ENCODE peak calls at places on chromosomes 16 and 17, in four cellular contexts. H is prostate gland, V is uterus, N is AG09309. O is an unnamed sample.

GRCh38 chr16:70561623-70562022 is 38.0 kb downstream of the SF3B3 start:
- DNase-seq in V (no peak), N (no peak), H (peak; percentile 91), O (no peak)

GRCh38 chr17:82304826-82305726 is 12.3 kb downstream of the CD7 start:
- DNase-seq in N (no peak), V (no peak), H (no peak), O (no peak)

GRCh38 chr16:61366006-61366405 is 670.2 kb downstream of the CDH8 start:
- DNase-seq in V (no peak), H (no peak), N (no peak), O (no peak)

GRCh38 chr16:4319454-4319853 is 3.6 kb downstream of the GLIS2 start:
- DNase-seq in V (no peak), H (no peak), N (no peak), O (no peak)

GRCh38 chr16:74931445-74931844 is 53.5 kb downstream of the WDR59 start:
- DNase-seq in H (no peak), V (no peak), N (no peak), O (no peak)

GRCh38 chr16:765971-766819 is 5.7 kb downstream of the MSLN start:
- DNase-seq in V (no peak), H (no peak), N (no peak), O (no peak)

GRCh38 chr17:77675816-77676799 is 282.4 kb upstream of the TNRC6C start:
- DNase-seq in N (no peak), H (no peak), V (no peak), O (no peak)

GRCh38 chr17:19707728-19708221 is 8.6 kb downstream of the SLC47A2 start:
- DNase-seq in V (no peak), N (no peak), H (peak; percentile 80), O (no peak)

GRCh38 chr16:84475643-84476240 is 28.7 kb downstream of the MEAK7 start:
- DNase-seq in H (no peak), N (no peak), V (no peak), O (no peak)

GRCh38 chr17:48577330-48577945 is 712 bp downstream of the HOXB4 start:
- DNase-seq in H (no peak), N (no peak), V (no peak), O (no peak)

GRCh38 chr17:48575673-48576478 is 2.3 kb downstream of the HOXB4 start:
- DNase-seq in N (no peak), H (no peak), V (no peak), O (no peak)

GRCh38 chr17:48576479-48577309 is 1.5 kb downstream of the HOXB4 start:
- DNase-seq in H (no peak), V (no peak), N (no peak), O (no peak)

GRCh38 chr17:48574523-48575065 is 3.6 kb downstream of the HOXB4 start:
- DNase-seq in N (no peak), H (no peak), V (no peak), O (no peak)

DNA sequence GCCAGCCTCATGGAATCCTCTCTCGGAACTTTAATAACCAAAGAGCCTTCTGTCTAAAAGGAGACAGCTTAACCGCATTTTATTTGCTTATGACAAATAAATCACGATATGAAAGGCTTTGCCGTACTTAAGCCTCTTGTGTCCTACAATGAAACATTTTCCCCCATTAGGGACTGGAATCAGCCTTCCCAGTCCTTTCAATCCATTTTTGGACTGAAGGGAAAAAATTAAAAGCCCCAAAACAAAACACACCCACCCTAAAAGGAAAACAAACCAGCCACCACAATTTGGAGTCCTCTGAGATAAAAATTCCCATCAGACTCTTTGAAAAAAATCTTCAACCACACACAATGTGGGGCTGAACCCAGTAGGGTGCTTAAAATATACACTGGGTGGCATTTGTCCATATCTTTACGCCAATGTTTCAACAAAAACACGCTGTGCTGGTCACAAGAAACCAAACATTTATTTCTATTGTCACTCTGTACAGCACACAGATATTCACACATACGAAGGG is 3.0 kb downstream of the HOXB4 start:
- DNase-seq in N (no peak), H (no peak), V (no peak), O (no peak)
- H3K4me3 ChIP-seq in N (no peak overlapping the region), H (no peak overlapping the region), V (no peak overlapping the region), O (no peak overlapping the region)

GRCh38 chr17:16013943-16014407 is 14.4 kb downstream of the TTC19 start:
- DNase-seq in N (peak; percentile 21), V (no peak), H (no peak), O (no peak)
- TF ChIP-seq CTCF in N (peak; percentile 71), V (peak; percentile 37), H (peak; percentile 36), O (peak; percentile 55)

GRCh38 chr17:1027044-1027443 is 30.1 kb downstream of the TIMM22 start:
- DNase-seq in H (no peak), V (no peak), N (no peak), O (peak; percentile 56)
- H3K4me3 ChIP-seq in H (no peak overlapping the region), V (no peak overlapping the region), N (no peak overlapping the region), O (no peak overlapping the region)

GRCh38 chr16:21001262-21001661 is 100.7 kb downstream of the LYRM1 start:
- DNase-seq in V (no peak), H (no peak), N (no peak), O (no peak)
- TF ChIP-seq CTCF in V (peak; percentile 12), H (no peak), N (peak; percentile 44), O (peak; percentile 50)